ENCODE peak calls at places on chromosomes 3 and 15, in eight cellular contexts. Q is coronary artery, Z is NCI-H2227 treated with DMSO at 0.1 percent for 48 hours, O is activated T-cell treated with anti-CD3 and anti-CD28 coated beads for 1 hour, S is fibroblast of gingiva, M is iPS-NIHi11, Y is Karpas-422, B is kidney tubule cell. J is an unnamed sample.

GRCh38 chr15:95760508-95760907 is 570.0 kb upstream of the NR2F2 start:
- DNase-seq in Q (no peak), Z (no peak), O (no peak), S (peak), M (peak), Y (no peak), B (peak), J (no peak)

GRCh38 chr3:101886626-101887025 is 37.3 kb downstream of the NFKBIZ start:
- DNase-seq in Q (no peak), Z (no peak), O (no peak), S (no peak), M (no peak), Y (peak), B (no peak), J (no peak)

GRCh38 chr3:51799879-51800757 is 21.1 kb upstream of the IQCF6 start:
- DNase-seq in Q (no peak), Z (peak), O (no peak), S (peak), M (peak), Y (peak), B (peak), J (no peak)

GRCh38 chr3:4895848-4896247 is 83.4 kb upstream of the BHLHE40 start:
- DNase-seq in Q (no peak), Z (no peak), O (no peak), S (peak), M (no peak), Y (no peak), B (no peak), J (no peak)

GRCh38 chr15:65081758-65082157 is 5.2 kb downstream of the KBTBD13 start:
- DNase-seq in Q (no peak), Z (no peak), O (no peak), S (no peak), M (no peak), Y (no peak), B (no peak), J (no peak)

GRCh38 chr3:41711656-41712055 is 250.2 kb downstream of the ULK4 start:
- DNase-seq in Q (no peak), Z (no peak), O (no peak), S (peak), M (no peak), Y (no peak), B (peak), J (no peak)

GRCh38 chr15:71136159-71137137 is 21.2 kb downstream of the THSD4 start:
- DNase-seq in Q (no peak), Z (no peak), O (no peak), S (peak), M (no peak), Y (no peak), B (peak), J (no peak)

GRCh38 chr3:165082632-165083031 is 4.3 kb upstream of the SI start:
- DNase-seq in Q (no peak), Z (no peak), O (no peak), S (no peak), M (no peak), Y (no peak), B (no peak), J (no peak)

J was measured in mesenteric fat pad.